ENCODE peak calls at places on chromosomes 12 and 14, in four cellular contexts. Y is CD4-positive, alpha-beta memory T cell; Q is ovary; P is PC-3. K is an unnamed sample. For H3K4me1 and H3K27me3, the result is how much of the 10 kb centered on the place peaks cover.

GRCh38 chr12:96354326-96354725 is 45.9 kb downstream of the CDK17 start:
- DNase-seq in Q (no peak), P (no peak), Y (no peak), K (no peak)

GRCh38 chr14:73870525-73871235 is 16.0 kb upstream of the ZNF410 start:
- DNase-seq in Q (no peak), P (no peak), Y (no peak), K (no peak)

GRCh38 chr14:45426685-45427282 is 173.8 kb upstream of the MIS18BP1 start:
- DNase-seq in Y (peak), Q (no peak), P (peak), K (no peak)

GRCh38 chr14:23362200-23362599 is 2.8 kb downstream of the EFS start:
- DNase-seq in Y (no peak), Q (no peak), P (peak), K (no peak)

GRCh38 chr12:96197503-96198272 is 3.5 kb downstream of the ELK3 start:
- DNase-seq in P (peak), Y (no peak), Q (no peak), K (no peak)

GRCh38 chr12:127179199-127179598 is 1087.8 kb upstream of the TMEM132C start:
- DNase-seq in Q (no peak), Y (no peak), P (peak), K (no peak)

GRCh38 chr14:101858791-101859537 is 97.5 kb downstream of the PPP2R5C start:
- DNase-seq in P (no peak), Q (no peak), Y (no peak), K (no peak)

GRCh38 chr12:76508128-76508661 is 51.4 kb downstream of the OSBPL8 start:
- DNase-seq in Q (no peak), P (peak), Y (no peak), K (no peak)

GRCh38 chr12:7756993-7757392 is 8.0 kb upstream of the NANOGNB start:
- DNase-seq in Y (no peak), P (no peak), Q (no peak), K (no peak)

GRCh38 chr14:66717571-66718140 is 209.7 kb downstream of the GPHN start:
- DNase-seq in Y (no peak), P (no peak), Q (no peak), K (peak)

GRCh38 chr12:19224746-19225145 is 95.2 kb downstream of the PLEKHA5 start:
- DNase-seq in P (no peak), Y (no peak), Q (no peak), K (no peak)
- H3K4me3 ChIP-seq in P (no peak), Y (no peak), Q (no peak), K (no peak)

GRCh38 chr14:24384169-24384568 is 14.6 kb upstream of the NYNRIN start:
- DNase-seq in P (no peak), Q (no peak), Y (no peak), K (no peak)
- H3K4me1 ChIP-seq in P (under half), Q (under half), Y (under half), K (under half)

GRCh38 chr12:44052554-44052953 is 216.7 kb downstream of the TMEM117 start:
- DNase-seq in Y (no peak), Q (no peak), P (no peak), K (no peak)
- H3K27me3 ChIP-seq in Y (under half), Q (under half), P (under half), K (under half)

GRCh38 chr12:53500119-53500775 is 836 bp upstream of the TARBP2 start:
- DNase-seq in Q (peak), Y (no peak), P (no peak), K (peak)

GRCh38 chr12:53499261-53500118 is at the start of gene MAP3K12:
- DNase-seq in P (peak), Q (peak), Y (peak), K (peak)

GRCh38 chr12:53497461-53497860 is 1.8 kb downstream of the MAP3K12 start:
- DNase-seq in Y (no peak), P (no peak), Q (no peak), K (no peak)

GRCh38 chr12:53496752-53497032 is 2.6 kb downstream of the MAP3K12 start:
- DNase-seq in P (no peak), Y (no peak), Q (no peak), K (no peak)

GRCh38 chr12:53498235-53498630 is 1.0 kb downstream of the MAP3K12 start:
- DNase-seq in Q (no peak), P (no peak), Y (no peak), K (no peak)
- H3K4me3 ChIP-seq in Q (peak), P (peak), Y (peak), K (no peak)

DNA sequence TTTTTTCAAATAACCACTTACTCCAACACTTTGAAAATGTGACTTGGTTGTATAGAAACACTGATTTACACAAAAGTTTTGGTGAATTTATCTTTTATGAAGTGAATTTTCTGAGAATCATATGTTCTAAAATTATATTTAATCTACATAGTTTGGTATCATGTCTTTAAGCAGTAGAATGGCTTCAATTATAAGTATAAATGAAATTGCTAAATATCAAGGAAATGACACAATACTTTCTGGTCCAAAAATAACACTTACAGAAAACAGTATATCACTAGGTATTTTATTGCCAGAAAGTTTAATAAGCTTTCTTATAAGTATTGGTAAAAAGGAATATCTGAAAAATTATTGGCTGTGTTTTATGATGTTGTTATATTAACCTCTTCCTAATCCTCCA is 90.9 kb downstream of the SRGAP1 start:
- DNase-seq in Y (no peak), P (no peak), Q (no peak), K (no peak)
- H3K4me1 ChIP-seq in Y (under half), P (under half), Q (under half), K (under half)

GRCh38 chr12:132322206-132323132 is 6.9 kb downstream of the GALNT9 start:
- DNase-seq in Y (no peak), Q (no peak), P (no peak), K (peak)
- H3K27me3 ChIP-seq in Y (under half), Q (under half), P (under half), K (under half)

DNA sequence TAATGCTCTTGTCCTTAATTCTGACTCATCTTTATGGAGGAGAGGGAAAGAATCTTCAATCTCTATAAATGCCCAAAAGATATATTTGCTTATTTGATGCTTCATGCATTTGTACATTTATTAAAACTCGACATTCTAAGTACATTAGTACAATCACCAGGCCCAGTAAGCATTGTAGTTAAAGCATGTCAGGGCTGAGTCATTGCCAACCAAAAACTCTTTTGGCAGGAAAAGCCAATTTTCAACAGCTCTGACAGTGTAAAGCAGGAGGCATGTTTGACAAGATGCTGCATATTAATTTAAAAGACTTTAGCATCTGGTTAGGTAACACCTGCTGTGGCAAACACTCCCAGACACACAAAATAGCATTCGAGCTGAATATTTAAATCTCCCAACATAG is 290.9 kb downstream of the PPFIA2 start:
- DNase-seq in Y (no peak), Q (no peak), P (peak), K (no peak)
- H3K4me3 ChIP-seq in Y (no peak), Q (no peak), P (no peak), K (no peak)

DNA sequence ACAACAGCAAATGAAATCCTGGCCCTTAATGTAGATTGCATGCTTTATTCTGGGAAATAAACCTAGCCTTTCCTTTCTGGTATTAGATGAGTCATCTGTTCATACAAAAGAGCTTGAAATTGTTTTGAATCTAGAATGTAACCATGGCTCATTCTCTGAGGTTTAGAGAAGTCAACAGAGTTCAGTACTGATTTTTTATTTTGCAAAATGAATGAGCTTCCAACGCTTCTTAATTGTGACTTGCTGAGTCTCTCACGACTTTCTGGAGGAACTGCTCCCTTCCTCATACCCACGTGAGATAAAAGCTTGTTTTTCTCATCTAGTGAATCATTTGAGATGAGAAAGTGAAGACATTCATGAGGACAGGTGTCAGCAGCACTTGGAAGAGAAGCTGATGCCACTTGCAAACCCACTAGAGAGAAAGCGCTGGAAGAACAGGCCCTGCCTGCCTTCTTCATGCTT is 509.6 kb downstream of the VRK1 start:
- DNase-seq in Y (no peak), Q (no peak), P (peak), K (no peak)
- H3K4me1 ChIP-seq in Y (under half), Q (under half), P (under half), K (under half)

DNA sequence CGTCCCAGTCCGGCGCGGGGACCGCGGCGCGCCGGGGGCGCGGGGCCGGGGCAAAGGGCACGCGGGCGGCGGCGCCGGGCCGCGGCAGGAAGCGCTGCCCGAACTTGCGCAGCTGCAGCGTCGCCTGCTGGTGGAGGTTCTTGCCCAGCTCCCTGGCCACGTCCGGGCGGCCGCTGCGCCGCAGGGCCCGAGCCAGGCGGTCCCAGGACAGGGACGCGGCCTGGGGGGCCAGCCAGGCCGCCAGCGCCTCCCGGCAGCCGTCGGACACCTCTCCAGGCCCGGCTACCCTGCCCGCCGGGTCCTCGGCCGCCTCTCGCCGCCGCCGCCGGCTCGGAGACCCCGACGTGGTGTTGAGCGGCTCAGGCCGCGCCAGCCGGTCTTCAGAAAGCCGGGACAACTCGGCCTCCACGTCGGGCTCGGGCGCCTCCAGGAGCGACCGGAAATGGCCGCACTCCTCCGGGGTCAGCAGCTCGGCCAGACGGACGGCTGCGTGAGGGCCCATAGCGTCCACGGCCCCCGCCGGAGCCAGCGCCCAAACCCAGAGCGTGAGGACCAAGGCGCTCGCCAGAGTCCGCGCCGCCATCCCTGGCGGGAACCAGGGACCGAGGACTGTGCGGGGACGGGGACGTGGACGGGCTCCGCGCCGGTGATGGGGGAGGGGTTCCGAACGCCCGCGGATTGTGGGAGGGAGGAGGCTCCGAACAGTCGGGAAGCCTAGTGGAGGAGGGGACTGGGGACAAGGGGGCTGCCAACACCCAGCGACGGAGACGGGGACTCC is 34.0 kb downstream of the FIGNL2 start:
- DNase-seq in P (peak), Y (peak), Q (peak), K (peak)
- H3K27me3 ChIP-seq in P (under half), Y (under half), Q (under half), K (under half)

K was measured in right cardiac atrium.